ENCODE peak calls at places on chromosome 14, in ten cellular contexts. H, L, C, A, F, B, S, D, G and V are unnamed samples.

GRCh38 chr14:49483266-49483665 is 102.9 kb downstream of the RPS29 start:
- DNase-seq in H (no peak), L (no peak), C (no peak), A (no peak), F (no peak), B (no peak), S (no peak), D (no peak), G (no peak), V (no peak)

GRCh38 chr14:68405959-68406358 is 386.9 kb downstream of the ZFP36L1 start:
- DNase-seq in H (no peak), L (no peak), C (no peak), A (no peak), F (no peak), B (peak; percentile 68), S (no peak), D (no peak), G (no peak), V (no peak)

GRCh38 chr14:99749142-99749541 is 44.1 kb upstream of the EML1 start:
- DNase-seq in H (no peak), L (no peak), C (no peak), A (no peak), F (no peak), B (no peak), S (no peak), D (no peak), G (no peak), V (no peak)

GRCh38 chr14:96204151-96205058 is at the start of gene BDKRB2:
- DNase-seq in H (peak; percentile 45), L (no peak), C (peak; percentile 78), A (peak; percentile 90), F (peak; percentile 78), B (peak; percentile 92), S (peak; percentile 24), D (peak; percentile 82), G (peak; percentile 89), V (peak; percentile 74)

GRCh38 chr14:64293976-64294671 is at the start of gene ESR2:
- DNase-seq in H (peak; percentile 11), L (peak; percentile 19), C (no peak), A (peak; percentile 25), F (no peak), B (peak; percentile 36), S (no peak), D (peak; percentile 37), G (peak; percentile 29), V (no peak)

GRCh38 chr14:20345366-20345765 is 1.9 kb downstream of the PARP2 start:
- DNase-seq in H (no peak), L (no peak), C (no peak), A (no peak), F (no peak), B (no peak), S (no peak), D (no peak), G (no peak), V (no peak)

GRCh38 chr14:75610839-75611238 is 32.4 kb downstream of the FLVCR2 start:
- DNase-seq in H (no peak), L (no peak), C (no peak), A (no peak), F (no peak), B (no peak), S (no peak), D (no peak), G (no peak), V (no peak)

GRCh38 chr14:100085451-100085850 is 20.2 kb downstream of the EVL start:
- DNase-seq in H (no peak), L (no peak), C (no peak), A (no peak), F (no peak), B (no peak), S (no peak), D (no peak), G (no peak), V (no peak)

GRCh38 chr14:77495354-77495753 is 3.3 kb downstream of the ISM2 start:
- DNase-seq in H (no peak), L (no peak), C (no peak), A (no peak), F (no peak), B (no peak), S (no peak), D (no peak), G (no peak), V (no peak)

GRCh38 chr14:104392001-104392395 is 187.6 kb upstream of the C14orf180 start:
- DNase-seq in H (peak; percentile 3), L (no peak), C (no peak), A (no peak), F (no peak), B (no peak), S (no peak), D (no peak), G (no peak), V (no peak)
- H3K27me3 ChIP-seq in H (no peaks in the 10 kb centered on the region), L (no peaks in the 10 kb centered on the region), C (peaks cover 41% of the 10 kb centered on the region), A (no peaks in the 10 kb centered on the region), F (no peaks in the 10 kb centered on the region), B (no peaks in the 10 kb centered on the region), S (no peaks in the 10 kb centered on the region), D (no peaks in the 10 kb centered on the region), G (no peaks in the 10 kb centered on the region), V (peaks cover 6% of the 10 kb centered on the region)

GRCh38 chr14:90034156-90034555 is 27.6 kb upstream of the KCNK13 start:
- DNase-seq in H (no peak), L (no peak), C (no peak), A (no peak), F (no peak), B (no peak), S (no peak), D (no peak), G (no peak), V (no peak)
- H3K27ac ChIP-seq in H (no peak overlapping the region), L (no peak overlapping the region), C (no peak overlapping the region), A (no peak overlapping the region), F (no peak overlapping the region), B (no peak overlapping the region), S (no peak overlapping the region), D (no peak overlapping the region), G (no peak overlapping the region), V (no peak overlapping the region)

GRCh38 chr14:32933623-32933942 is 5.1 kb upstream of the NPAS3 start:
- DNase-seq in H (no peak), L (no peak), C (no peak), A (no peak), F (no peak), B (no peak), S (no peak), D (no peak), G (no peak), V (no peak)
- TF ChIP-seq CTCF in H (no peak), L (no peak), C (peak; percentile 7), A (peak; percentile 30), F (peak; percentile 29), B (peak; percentile 11), S (no peak), D (no peak), G (no peak), V (no peak)

GRCh38 chr14:36508418-36509051 is 11.5 kb downstream of the NKX2-1 start:
- DNase-seq in H (no peak), L (no peak), C (no peak), A (no peak), F (no peak), B (no peak), S (no peak), D (no peak), G (no peak), V (no peak)

GRCh38 chr14:36509056-36509917 is 10.7 kb downstream of the NKX2-1 start:
- DNase-seq in H (no peak), L (no peak), C (no peak), A (no peak), F (no peak), B (no peak), S (no peak), D (no peak), G (no peak), V (no peak)

GRCh38 chr14:36506732-36507614 is 13.1 kb downstream of the NKX2-1 start:
- DNase-seq in H (no peak), L (no peak), C (no peak), A (no peak), F (no peak), B (no peak), S (no peak), D (no peak), G (no peak), V (no peak)

GRCh38 chr14:36505892-36506731 is 13.9 kb downstream of the NKX2-1 start:
- DNase-seq in H (no peak), L (no peak), C (no peak), A (no peak), F (no peak), B (no peak), S (no peak), D (no peak), G (no peak), V (no peak)

GRCh38 chr14:36507847-36508417 is 12.1 kb downstream of the NKX2-1 start:
- DNase-seq in H (no peak), L (no peak), C (no peak), A (no peak), F (no peak), B (no peak), S (no peak), D (no peak), G (no peak), V (no peak)
- H3K27me3 ChIP-seq in H (peaks cover 99% of the 10 kb centered on the region), L (peaks cover 91% of the 10 kb centered on the region), C (peaks cover 97% of the 10 kb centered on the region), A (peaks cover 3% of the 10 kb centered on the region), F (peaks cover 90% of the 10 kb centered on the region), B (peaks cover 84% of the 10 kb centered on the region), S (peaks cover 100% of the 10 kb centered on the region), D (peaks cover 98% of the 10 kb centered on the region), G (peaks cover 6% of the 10 kb centered on the region), V (peaks cover 92% of the 10 kb centered on the region)

DNA sequence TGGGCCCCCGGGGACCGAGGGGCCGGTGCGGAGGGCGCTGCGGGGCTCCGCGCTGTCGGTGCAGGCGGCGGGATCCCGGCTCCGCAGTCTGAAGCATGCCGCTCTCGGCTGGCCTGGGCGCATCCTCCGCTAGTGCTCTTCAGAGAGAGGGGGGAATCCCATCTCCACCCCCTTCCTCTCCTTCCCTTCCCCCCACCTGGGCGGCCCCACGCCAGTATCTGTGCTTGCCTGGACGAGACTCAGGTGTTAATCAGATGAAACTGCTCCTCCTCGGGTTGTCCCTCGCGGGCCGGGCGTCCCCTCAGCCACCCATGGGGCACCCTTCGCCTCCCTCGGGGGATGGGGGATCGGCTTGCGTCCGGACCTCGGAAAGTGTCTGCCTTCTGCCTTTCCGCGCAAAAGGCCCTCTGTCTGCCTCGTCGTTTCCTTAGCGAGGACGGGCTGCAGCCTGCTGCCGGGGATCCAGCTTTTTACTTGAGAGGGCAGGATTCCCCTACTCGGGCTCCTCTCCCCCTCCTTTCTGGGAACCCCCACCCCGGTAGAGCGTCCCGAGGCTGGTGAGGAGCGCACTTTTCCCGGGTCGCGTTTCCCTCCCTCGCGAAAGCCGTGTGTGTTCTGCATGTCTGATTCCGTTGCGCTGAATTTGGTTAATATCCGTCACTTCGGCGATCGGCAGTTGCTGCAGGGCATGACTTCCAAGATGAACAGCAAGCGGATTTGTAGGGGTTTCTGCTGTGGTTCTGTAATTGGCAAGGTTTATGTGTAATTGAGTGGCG is 1.1 kb downstream of the GPHN start:
- DNase-seq in H (peak; percentile 28), L (peak; percentile 21), C (peak; percentile 72), A (peak; percentile 17), F (no peak), B (peak; percentile 15), S (peak; percentile 28), D (peak; percentile 50), G (peak; percentile 55), V (peak; percentile 30)
- H3K27ac ChIP-seq in H (peak overlapping the region; percentile 94), L (no peak overlapping the region), C (peak overlapping the region; percentile 92), A (peak overlapping the region; percentile 91), F (no peak overlapping the region), B (no peak overlapping the region), S (peak overlapping the region; percentile 96), D (peak overlapping the region; percentile 94), G (peak overlapping the region; percentile 87), V (peak overlapping the region; percentile 94)

GRCh38 chr14:53663709-53664108 is 292.9 kb downstream of the BMP4 start:
- DNase-seq in H (peak; percentile 37), L (no peak), C (no peak), A (peak; percentile 9), F (no peak), B (peak; percentile 9), S (peak; percentile 30), D (peak; percentile 11), G (no peak), V (peak; percentile 40)
- TF ChIP-seq CTCF in H (peak; percentile 12), L (no peak), C (no peak), A (no peak), F (peak; percentile 38), B (peak; percentile 38), S (peak; percentile 26), D (peak; percentile 7), G (no peak), V (no peak)